ENCODE peak calls at places on chromosomes 13 and 19, in eight cellular contexts. Y is bronchial epithelial cell, X is lower leg skin, I is A549, E is NB4, K is upper lobe of right lung, U is astrocyte of the spinal cord, G is IMR-90. O is an unnamed sample.

GRCh38 chr13:76454991-76455390 is 431.2 kb downstream of the KCTD12 start:
- DNase-seq in Y (no peak), X (no peak), I (no peak), E (no peak), K (no peak), U (no peak), G (peak; percentile 13), O (no peak)

GRCh38 chr19:31541396-31541795 is 192.2 kb upstream of the TSHZ3 start:
- DNase-seq in Y (no peak), X (no peak), I (no peak), E (no peak), K (no peak), U (no peak), G (no peak), O (no peak)

GRCh38 chr13:44904982-44905381 is 84.3 kb downstream of the NUFIP1 start:
- DNase-seq in Y (peak; percentile 76), X (peak; percentile 50), I (peak; percentile 32), E (no peak), K (no peak), U (peak; percentile 98), G (peak; percentile 97), O (no peak)

GRCh38 chr19:47075179-47075811 is 26.9 kb upstream of the TMEM160 start:
- DNase-seq in Y (no peak), X (no peak), I (no peak), E (peak; percentile 66), K (no peak), U (no peak), G (peak; percentile 12), O (no peak)

GRCh38 chr13:110506859-110507566 is 54.5 kb downstream of the RAB20 start:
- DNase-seq in Y (peak; percentile 71), X (no peak), I (peak; percentile 28), E (no peak), K (peak; percentile 90), U (peak; percentile 27), G (peak; percentile 10), O (no peak)

GRCh38 chr13:43132911-43133310 is 109.5 kb downstream of the DNAJC15 start:
- DNase-seq in Y (no peak), X (no peak), I (no peak), E (no peak), K (no peak), U (no peak), G (no peak), O (no peak)

GRCh38 chr19:40414536-40415535 is 1.7 kb upstream of the PRX start:
- DNase-seq in Y (no peak), X (no peak), I (no peak), E (no peak), K (no peak), U (no peak), G (no peak), O (no peak)

GRCh38 chr13:114145256-114145655 is 12.8 kb upstream of the RASA3 start:
- DNase-seq in Y (no peak), X (no peak), I (no peak), E (no peak), K (no peak), U (no peak), G (no peak), O (no peak)

GRCh38 chr19:36488816-36489138 is 584 bp downstream of the ZNF566 start:
- DNase-seq in Y (no peak), X (no peak), I (peak; percentile 64), E (peak; percentile 56), K (no peak), U (peak; percentile 2), G (no peak), O (peak; percentile 47)

GRCh38 chr19:3670796-3671679 is 29.2 kb downstream of the PIP5K1C start:
- DNase-seq in Y (no peak), X (peak; percentile 46), I (no peak), E (no peak), K (peak; percentile 75), U (peak; percentile 63), G (peak; percentile 56), O (no peak)

GRCh38 chr13:107124129-107124718 is 556.3 kb upstream of the ARGLU1 start:
- DNase-seq in Y (peak; percentile 17), X (no peak), I (peak; percentile 1), E (peak; percentile 14), K (no peak), U (peak; percentile 39), G (peak; percentile 36), O (no peak)

GRCh38 chr19:35712529-35712909 is 5.3 kb upstream of the KMT2B start:
- DNase-seq in Y (no peak), X (no peak), I (no peak), E (no peak), K (no peak), U (no peak), G (no peak), O (no peak)

GRCh38 chr13:102812616-102813287 is 13.8 kb downstream of the BIVM start:
- DNase-seq in Y (no peak), X (no peak), I (no peak), E (peak; percentile 39), K (no peak), U (peak; percentile 32), G (peak; percentile 15), O (no peak)

GRCh38 chr19:46844067-46844489 is 6.6 kb downstream of the AP2S1 start:
- DNase-seq in Y (no peak), X (no peak), I (no peak), E (no peak), K (no peak), U (no peak), G (no peak), O (no peak)

GRCh38 chr13:97219226-97219625 is 2.9 kb upstream of the MBNL2 start:
- DNase-seq in Y (no peak), X (no peak), I (no peak), E (no peak), K (no peak), U (no peak), G (no peak), O (no peak)

GRCh38 chr19:28608292-28608691 is 604.7 kb downstream of the UQCRFS1 start:
- DNase-seq in Y (no peak), X (no peak), I (no peak), E (no peak), K (no peak), U (no peak), G (no peak), O (no peak)

GRCh38 chr13:97692628-97693027 is 258.7 kb downstream of the RAP2A start:
- DNase-seq in Y (no peak), X (no peak), I (no peak), E (no peak), K (no peak), U (no peak), G (no peak), O (no peak)

GRCh38 chr13:41588899-41589298 is 131.5 kb downstream of the RGCC start:
- DNase-seq in Y (peak; percentile 99), X (no peak), I (peak; percentile 35), E (peak; percentile 73), K (no peak), U (peak; percentile 90), G (peak; percentile 97), O (no peak)

GRCh38 chr13:32272021-32272695 is 43.0 kb downstream of the ZAR1L start:
- DNase-seq in Y (peak; percentile 63), X (no peak), I (no peak), E (no peak), K (no peak), U (no peak), G (no peak), O (no peak)

GRCh38 chr19:45528744-45529453 is 21.6 kb downstream of the VASP start:
- DNase-seq in Y (peak; percentile 75), X (no peak), I (no peak), E (no peak), K (peak; percentile 74), U (peak; percentile 43), G (no peak), O (peak; percentile 70)
- TF ChIP-seq CTCF in Y (peak; percentile 12), X (no peak), I (no peak), E (no peak), K (no peak), U (no peak), G (no peak), O (peak; percentile 53)

DNA sequence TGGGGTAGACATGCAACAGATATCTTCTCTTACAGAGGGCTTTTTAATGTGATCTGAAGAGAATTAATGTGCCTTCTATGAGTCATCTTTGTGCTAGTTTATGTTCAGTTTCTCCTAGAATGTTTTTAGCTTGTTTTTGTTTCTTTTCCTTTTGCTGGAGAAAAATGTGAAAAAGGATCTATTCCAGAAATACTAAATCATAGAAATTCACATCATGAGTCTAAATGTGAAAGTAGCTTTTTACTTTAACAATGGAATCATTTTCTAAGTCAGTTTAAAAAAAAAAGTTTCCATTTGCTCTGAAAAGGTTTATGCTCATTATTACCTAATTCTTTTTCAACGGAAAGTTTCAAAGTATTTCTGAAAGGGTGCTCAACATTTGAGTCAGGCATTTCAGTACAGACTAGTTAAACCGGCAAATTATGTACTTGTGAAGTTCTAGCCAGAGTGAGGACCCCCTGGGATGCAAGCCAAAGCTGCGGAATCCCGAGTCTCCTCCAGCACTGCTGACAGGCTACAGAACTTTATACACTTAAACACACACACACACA is 72.9 kb downstream of the SPATA13 start:
- DNase-seq in Y (no peak), X (no peak), I (no peak), E (no peak), K (no peak), U (peak; percentile 80), G (peak; percentile 64), O (no peak)
- H3K4me3 ChIP-seq in Y (no peak overlapping the region), X (no peak overlapping the region), I (no peak overlapping the region), E (no peak overlapping the region), K (no peak overlapping the region), U (peak overlapping the region; percentile 30), G (peak overlapping the region; percentile 47), O (no peak overlapping the region)

DNA sequence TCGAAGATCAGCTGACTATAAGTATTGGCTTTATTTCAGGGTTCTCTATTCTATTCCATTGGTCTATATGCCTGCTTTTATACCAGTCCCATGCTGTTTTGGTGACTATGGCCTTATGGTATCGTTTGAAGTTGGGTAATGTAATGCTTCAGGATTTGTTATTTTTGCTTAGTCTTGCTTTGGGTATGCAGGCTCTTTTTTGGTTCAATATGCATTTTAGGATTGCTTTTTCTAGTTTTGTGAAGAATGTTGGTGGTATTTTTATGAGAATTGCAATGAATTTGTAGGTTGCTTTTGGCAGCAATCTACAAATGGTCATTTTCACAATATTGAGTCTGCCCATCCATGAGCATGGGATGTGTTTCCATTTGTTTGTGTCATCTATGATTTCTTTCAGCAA is 951.9 kb upstream of the SLITRK1 start:
- DNase-seq in Y (no peak), X (no peak), I (no peak), E (no peak), K (no peak), U (no peak), G (no peak), O (no peak)
- TF ChIP-seq CTCF in Y (no peak), X (no peak), I (no peak), E (no peak), K (no peak), U (no peak), G (no peak), O (no peak)

GRCh38 chr19:12596927-12597548 is 13.6 kb downstream of the ZNF490 start:
- DNase-seq in Y (no peak), X (no peak), I (no peak), E (no peak), K (peak; percentile 86), U (no peak), G (no peak), O (no peak)
- H3K4me3 ChIP-seq in Y (no peak overlapping the region), X (no peak overlapping the region), I (no peak overlapping the region), E (no peak overlapping the region), K (peak overlapping the region; percentile 19), U (no peak overlapping the region), G (no peak overlapping the region), O (peak overlapping the region; percentile 32)

O was measured in dorsolateral prefrontal cortex.